ENCODE peak calls at places on chromosomes 13 and 19, in four cellular contexts. U, N, C and Q are unnamed samples.

GRCh38 chr19:18995804-18996241 is 37.5 kb downstream of the SUGP2 start:
- DNase-seq in U (peak), N (peak), C (peak), Q (peak)

GRCh38 chr19:40223135-40223822 is 3.2 kb downstream of the CCNP start:
- DNase-seq in U (no peak), N (no peak), C (no peak), Q (no peak)

GRCh38 chr13:91946498-91947070 is 548.2 kb downstream of the GPC5 start:
- DNase-seq in U (no peak), N (peak), C (peak), Q (peak)

GRCh38 chr19:58393725-58394033 is 1.8 kb upstream of the RNF225 start:
- DNase-seq in U (no peak), N (no peak), C (no peak), Q (no peak)

GRCh38 chr13:32969516-32969941 is 46.7 kb upstream of the KL start:
- DNase-seq in U (no peak), N (no peak), C (no peak), Q (no peak)

GRCh38 chr13:75481176-75482069 is 546 bp downstream of the TBC1D4 start:
- DNase-seq in U (no peak), N (peak), C (peak), Q (no peak)

GRCh38 chr13:51243227-51243626 is 21.0 kb downstream of the FAM124A start:
- DNase-seq in U (no peak), N (no peak), C (no peak), Q (no peak)

GRCh38 chr19:16088351-16088984 is 12.2 kb downstream of the TPM4 start:
- DNase-seq in U (no peak), N (no peak), C (no peak), Q (no peak)

GRCh38 chr19:34932494-34932893 is 5.8 kb downstream of the ZNF30 start:
- DNase-seq in U (no peak), N (no peak), C (no peak), Q (no peak)

GRCh38 chr13:45055198-45055901 is 65.0 kb upstream of the GTF2F2 start:
- DNase-seq in U (peak), N (no peak), C (no peak), Q (no peak)

GRCh38 chr19:13668964-13669363 is 95.4 kb upstream of the MRI1 start:
- DNase-seq in U (no peak), N (peak), C (no peak), Q (no peak)

GRCh38 chr19:1285737-1286360 is at the start of gene EFNA2:
- DNase-seq in U (no peak), N (peak), C (peak), Q (no peak)

DNA sequence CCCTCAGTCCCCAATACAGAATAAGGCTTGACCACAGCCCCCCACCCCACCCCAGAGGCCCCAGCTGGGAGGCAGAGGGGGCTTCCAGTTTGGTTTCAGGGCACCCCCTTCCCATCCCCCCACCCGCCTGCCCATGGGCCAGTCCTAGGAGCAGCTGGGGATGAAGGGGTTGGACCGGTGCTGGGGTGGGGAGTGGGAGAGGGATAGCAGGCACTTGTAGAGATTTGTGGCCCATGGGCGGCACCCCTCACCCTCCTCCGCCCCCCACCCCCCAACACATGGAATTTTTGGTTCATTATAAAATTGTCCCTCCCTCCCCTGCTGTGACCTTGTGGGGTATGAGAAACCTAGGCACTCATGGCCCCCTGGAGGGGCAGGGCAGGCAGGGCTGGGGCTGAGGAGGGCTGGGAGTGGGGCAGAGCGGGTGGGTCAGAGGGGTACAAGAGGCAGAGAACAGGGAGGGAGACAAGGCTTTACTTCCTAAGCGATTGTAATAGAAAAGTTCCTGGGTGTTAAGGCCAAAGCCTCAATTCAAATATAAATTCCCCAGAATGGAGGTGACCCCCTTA is 5.3 kb upstream of the GSK3A start:
- DNase-seq in U (no peak), N (no peak), C (no peak), Q (no peak)
- TF ChIP-seq ELF1 in U (no peak), N (no peak), C (no peak), Q (no peak)

GRCh38 chr13:59690857-59691500 is 472.7 kb downstream of the DIAPH3 start:
- DNase-seq in U (no peak), N (no peak), C (no peak), Q (peak)
- TF ChIP-seq ELF1 in U (no peak), N (no peak), C (no peak), Q (no peak)

GRCh38 chr19:5687360-5688198 is 2.5 kb upstream of the RPL36 start:
- DNase-seq in U (no peak), N (no peak), C (peak), Q (no peak)

GRCh38 chr19:5686326-5686646 is 3.8 kb upstream of the RPL36 start:
- DNase-seq in U (no peak), N (no peak), C (no peak), Q (no peak)

GRCh38 chr19:5683177-5683886 is 2.5 kb downstream of the HSD11B1L start:
- DNase-seq in U (no peak), N (no peak), C (no peak), Q (no peak)

GRCh38 chr19:5684694-5685430 is 4.0 kb downstream of the HSD11B1L start:
- DNase-seq in U (no peak), N (no peak), C (no peak), Q (no peak)

GRCh38 chr19:5686647-5687359 is 3.3 kb upstream of the RPL36 start:
- DNase-seq in U (peak), N (peak), C (peak), Q (peak)
- TF ChIP-seq ELF1 in U (no peak), N (peak), C (peak), Q (peak)

GRCh38 chr19:54696117-54696548 is 28.1 kb upstream of the KIR3DL3 start:
- DNase-seq in U (no peak), N (peak), C (no peak), Q (no peak)
- TF ChIP-seq ELF1 in U (no peak), N (no peak), C (no peak), Q (no peak)

DNA sequence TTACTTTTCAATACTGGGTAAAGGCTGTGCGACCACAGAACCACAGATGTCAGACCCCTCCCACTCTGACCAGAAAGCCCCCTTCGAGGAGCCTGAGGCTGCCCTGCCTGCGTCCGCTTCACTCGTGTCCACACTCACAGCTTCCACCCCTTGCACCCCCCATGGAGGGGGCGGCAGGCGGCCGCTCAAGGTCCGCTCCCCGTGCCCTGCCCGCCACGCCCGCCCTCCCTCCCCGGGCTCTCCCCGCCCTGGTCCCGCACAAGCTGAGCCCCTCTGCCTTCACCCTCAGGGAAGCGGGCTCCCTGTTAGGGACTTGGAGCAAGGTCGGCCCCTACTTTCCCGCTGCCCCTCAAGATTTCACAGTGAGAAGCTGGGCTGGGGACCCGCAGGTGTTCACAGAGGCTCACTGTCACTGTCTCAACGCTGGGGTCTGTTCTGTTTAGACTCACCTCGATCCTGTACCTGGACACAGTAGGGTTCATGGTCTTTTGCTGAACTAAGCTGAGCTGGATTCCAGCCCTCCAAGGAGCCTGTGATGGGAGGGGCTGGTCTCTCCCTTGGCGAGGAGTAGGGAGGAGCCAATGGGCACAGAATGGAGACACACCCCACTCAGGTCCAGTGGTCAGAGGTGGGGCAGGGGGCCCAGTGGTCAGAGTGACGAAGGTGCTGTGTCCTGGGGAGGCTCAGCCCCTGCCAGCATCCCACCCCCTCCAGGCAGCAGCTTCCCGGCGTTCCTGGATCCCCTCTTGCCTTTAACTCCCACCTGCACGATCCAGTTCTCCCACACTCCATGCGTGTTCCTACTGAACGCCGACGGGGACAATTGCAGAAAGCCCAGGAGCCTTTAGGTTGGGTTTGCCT is 69.5 kb downstream of the SPACA7 start:
- DNase-seq in U (no peak), N (no peak), C (peak), Q (no peak)
- TF ChIP-seq ELF1 in U (no peak), N (no peak), C (no peak), Q (no peak)